ENCODE peak calls at places on chromosomes 7 and 10, in five cellular contexts. Q, E, N, Y and I are unnamed samples.

GRCh38 chr10:13099666-13100348 is at the start of gene OPTN:
- DNase-seq in N (peak; percentile 79), Y (peak; percentile 94), E (peak; percentile 93), Q (peak; percentile 90), I (peak; percentile 82)

GRCh38 chr7:50335795-50336754 is 31.6 kb downstream of the IKZF1 start:
- DNase-seq in N (no peak), Q (no peak), Y (no peak), E (no peak), I (peak; percentile 35)

GRCh38 chr7:23003505-23004246 is 10.3 kb downstream of the HYCC1 start:
- DNase-seq in Y (no peak), N (no peak), Q (no peak), E (no peak), I (no peak)

GRCh38 chr7:50626971-50627370 is 61.8 kb upstream of the DDC start:
- DNase-seq in N (no peak), Q (no peak), Y (no peak), E (no peak), I (no peak)

GRCh38 chr7:3482147-3482921 is 181.3 kb downstream of the SDK1 start:
- DNase-seq in Y (peak; percentile 58), Q (peak; percentile 77), E (no peak), N (no peak), I (peak; percentile 35)

GRCh38 chr10:125521721-125522680 is 161.0 kb downstream of the TEX36 start:
- DNase-seq in Y (no peak), N (no peak), Q (peak; percentile 46), E (no peak), I (no peak)

GRCh38 chr10:34941471-34942357 is 126.6 kb upstream of the PARD3 start:
- DNase-seq in Y (no peak), E (peak; percentile 43), N (no peak), Q (no peak), I (no peak)

GRCh38 chr10:132394936-132395703 is 1.9 kb upstream of the PWWP2B start:
- DNase-seq in E (no peak), N (no peak), Q (no peak), Y (no peak), I (no peak)

GRCh38 chr10:27242951-27243551 is 2.5 kb upstream of the ACBD5 start:
- DNase-seq in Y (peak; percentile 78), E (no peak), Q (peak; percentile 76), N (peak; percentile 48), I (peak; percentile 82)

GRCh38 chr7:40506158-40506557 is 371.4 kb downstream of the SUGCT start:
- DNase-seq in E (no peak), Q (no peak), Y (no peak), N (no peak), I (no peak)

GRCh38 chr10:1382711-1383110 is 326.5 kb downstream of the WDR37 start:
- DNase-seq in Y (no peak), Q (no peak), E (no peak), N (no peak), I (no peak)

GRCh38 chr7:3270362-3270761 is 30.7 kb upstream of the SDK1 start:
- DNase-seq in Y (no peak), E (no peak), Q (no peak), N (no peak), I (no peak)

GRCh38 chr10:4686644-4686996 is 139.4 kb upstream of the AKR1E2 start:
- DNase-seq in Y (peak; percentile 67), N (no peak), E (no peak), Q (no peak), I (no peak)

GRCh38 chr10:21083861-21084260 is 186.8 kb upstream of the NEBL start:
- DNase-seq in Y (no peak), N (no peak), Q (no peak), E (no peak), I (no peak)

GRCh38 chr10:117653170-117653515 is 110.6 kb downstream of the EMX2 start:
- DNase-seq in Y (peak; percentile 81), Q (no peak), N (peak; percentile 47), E (no peak), I (no peak)

GRCh38 chr7:26156454-26157365 is 4.7 kb downstream of the NFE2L3 start:
- DNase-seq in E (no peak), N (no peak), Q (no peak), Y (peak; percentile 51), I (peak; percentile 68)

GRCh38 chr10:124724279-124725027 is 19.7 kb downstream of the FAM53B start:
- DNase-seq in E (peak; percentile 68), Q (no peak), Y (no peak), N (no peak), I (peak; percentile 62)

GRCh38 chr10:28215930-28216329 is 86.9 kb downstream of the MPP7 start:
- DNase-seq in N (no peak), Q (no peak), E (no peak), Y (no peak), I (peak; percentile 64)

GRCh38 chr7:87518735-87519134 is 43.3 kb upstream of the ABCB4 start:
- DNase-seq in N (no peak), E (no peak), Y (no peak), Q (no peak), I (no peak)

GRCh38 chr7:55242613-55243012 is 122.5 kb upstream of the LANCL2 start:
- DNase-seq in E (no peak), N (no peak), Y (no peak), Q (no peak), I (no peak)

GRCh38 chr10:121843379-121843778 is 84.5 kb downstream of the ATE1 start:
- DNase-seq in Q (no peak), N (no peak), E (no peak), Y (no peak), I (peak; percentile 33)

GRCh38 chr7:55484834-55485233 is 87.5 kb downstream of the VOPP1 start:
- DNase-seq in N (no peak), E (no peak), Y (no peak), Q (no peak), I (no peak)

GRCh38 chr7:79352323-79352722 is 101.1 kb downstream of the MAGI2 start:
- DNase-seq in N (no peak), Y (no peak), Q (no peak), E (no peak), I (no peak)

GRCh38 chr7:149733554-149734513 is 39.6 kb downstream of the ZNF467 start:
- DNase-seq in N (no peak), Y (no peak), E (no peak), Q (no peak), I (no peak)

GRCh38 chr7:151125835-151126481 is 39.7 kb downstream of the AGAP3 start:
- DNase-seq in N (no peak), Q (peak; percentile 80), E (no peak), Y (peak; percentile 50), I (peak; percentile 36)

GRCh38 chr7:139094596-139094995 is 14.9 kb downstream of the ZC3HAV1 start:
- DNase-seq in N (no peak), E (no peak), Q (no peak), Y (no peak), I (no peak)

GRCh38 chr7:139091677-139091996 is 17.9 kb downstream of the ZC3HAV1 start:
- DNase-seq in Q (no peak), N (no peak), E (no peak), Y (no peak), I (no peak)

GRCh38 chr7:139092090-139092796 is 17.3 kb downstream of the ZC3HAV1 start:
- DNase-seq in E (no peak), Y (no peak), N (no peak), Q (no peak), I (no peak)

GRCh38 chr7:139094030-139094429 is 15.5 kb downstream of the ZC3HAV1 start:
- DNase-seq in E (no peak), Q (no peak), N (no peak), Y (no peak), I (no peak)

DNA sequence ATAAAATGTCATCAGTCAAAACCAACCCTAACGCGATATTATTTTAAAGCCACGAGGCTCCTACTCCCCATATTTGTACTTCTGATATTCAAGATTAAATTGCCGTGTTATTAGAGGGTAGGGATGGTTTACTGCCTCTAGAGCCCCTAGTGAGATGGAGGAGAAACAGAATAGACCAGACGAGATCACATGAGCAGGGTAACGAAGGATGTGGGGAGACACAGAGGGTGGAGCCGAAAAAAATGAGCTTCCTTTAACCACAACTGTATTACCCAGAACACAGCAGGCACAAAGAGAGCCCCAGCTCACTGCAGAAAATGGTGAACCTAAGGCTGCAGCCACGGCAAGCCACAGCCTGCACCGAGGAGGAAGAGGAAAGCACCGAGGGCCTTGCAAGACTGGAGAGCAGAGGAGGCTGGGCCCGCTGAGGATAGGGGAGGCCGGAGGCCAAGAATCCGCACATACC is 14.3 kb downstream of the ZC3HAV1 start:
- DNase-seq in Y (no peak), E (no peak), Q (no peak), N (no peak), I (peak; percentile 72)
- H3K4me3 ChIP-seq in Y (no peak overlapping the region), E (no peak overlapping the region), Q (no peak overlapping the region), N (no peak overlapping the region), I (no peak overlapping the region)

DNA sequence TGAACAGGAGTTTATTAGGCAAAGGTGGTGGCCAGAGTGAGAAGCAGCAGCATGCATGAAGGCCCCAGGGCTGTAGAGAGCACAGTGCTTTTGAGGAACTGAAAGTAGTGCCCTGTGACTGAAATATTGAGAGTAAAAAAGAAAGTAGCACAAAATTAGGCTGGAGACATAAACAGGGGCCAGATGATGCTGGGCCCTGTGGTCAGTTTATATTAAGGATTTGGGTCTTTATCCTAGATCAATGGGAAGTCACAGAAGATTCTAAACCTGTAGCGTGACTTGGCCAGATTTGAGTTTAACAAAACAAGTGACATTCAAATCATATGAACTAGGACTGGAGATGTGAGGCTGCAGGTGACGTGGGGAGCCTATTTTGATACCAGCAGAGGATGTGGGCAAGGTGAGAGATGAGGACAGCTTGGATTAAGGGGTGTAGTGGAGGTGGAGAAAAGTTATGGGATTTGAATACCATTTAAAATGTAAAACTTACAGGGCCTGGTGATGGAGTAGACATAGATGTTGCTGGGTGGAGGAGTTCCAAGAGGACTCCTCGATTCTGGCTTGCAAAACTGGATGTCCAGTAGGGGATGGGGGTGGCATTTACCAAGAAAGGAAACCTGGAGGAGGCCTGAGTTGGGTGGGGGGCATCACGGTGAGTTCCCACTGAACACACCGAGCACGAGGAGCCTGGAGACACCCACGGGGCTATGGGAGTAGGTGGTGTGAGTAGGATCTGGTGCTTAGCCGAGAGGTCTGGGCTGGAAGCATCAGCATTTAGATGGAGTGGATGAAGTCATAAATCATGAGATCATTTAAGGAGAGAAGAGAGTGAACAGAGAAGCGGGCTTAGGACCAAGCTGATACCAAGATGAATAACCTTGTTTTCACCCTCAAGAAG is 52.8 kb downstream of the HHEX start:
- DNase-seq in Y (no peak), Q (no peak), N (no peak), E (no peak), I (no peak)
- H3K27ac ChIP-seq in Y (no peak overlapping the region), Q (no peak overlapping the region), N (no peak overlapping the region), E (no peak overlapping the region), I (no peak overlapping the region)

GRCh38 chr10:48316236-48316635 is 9.8 kb downstream of the MAPK8 start:
- DNase-seq in N (no peak), Y (peak; percentile 24), E (no peak), Q (no peak), I (no peak)
- H3K9me3 ChIP-seq in N (no peaks in the 10 kb centered on the region), Y (no peaks in the 10 kb centered on the region), E (no peaks in the 10 kb centered on the region), Q (no peaks in the 10 kb centered on the region), I (no peaks in the 10 kb centered on the region)

GRCh38 chr10:43421519-43421918 is 12.5 kb upstream of the HNRNPF start:
- DNase-seq in E (peak; percentile 24), N (no peak), Q (no peak), Y (no peak), I (no peak)
- H3K4me3 ChIP-seq in E (no peak overlapping the region), N (no peak overlapping the region), Q (no peak overlapping the region), Y (no peak overlapping the region), I (no peak overlapping the region)